ENCODE peak calls at places on chromosomes 4 and X, in four cellular contexts. One of them, this sample, is unnamed.

GRCh38 chrX:110183314-110183713 is 134.6 kb downstream of the AMMECR1 start:
- DNase-seq in CD4-positive, alpha-beta memory T cell: no peak
- DNase-seq in colonic mucosa: no peak
- DNase-seq in GM23338: no peak
- DNase-seq in this sample: no peak

GRCh38 chr4:168631241-168632151 is 134.6 kb downstream of the PALLD start:
- DNase-seq in colonic mucosa: peak; percentile 70
- DNase-seq in CD4-positive, alpha-beta memory T cell: no peak
- DNase-seq in GM23338: peak; percentile 87
- DNase-seq in this sample: peak; percentile 60

GRCh38 chr4:181848357-181848756 is 394.8 kb upstream of the TENM3 start:
- DNase-seq in GM23338: no peak
- DNase-seq in CD4-positive, alpha-beta memory T cell: no peak
- DNase-seq in colonic mucosa: no peak
- DNase-seq in this sample: no peak

GRCh38 chrX:131987252-131987651 is 35.9 kb upstream of the STK26 start:
- DNase-seq in colonic mucosa: no peak
- DNase-seq in CD4-positive, alpha-beta memory T cell: peak; percentile 71
- DNase-seq in GM23338: no peak
- DNase-seq in this sample: no peak

GRCh38 chr4:42331040-42331439 is 66.2 kb upstream of the SHISA3 start:
- DNase-seq in GM23338: no peak
- DNase-seq in CD4-positive, alpha-beta memory T cell: no peak
- DNase-seq in colonic mucosa: no peak
- DNase-seq in this sample: no peak

GRCh38 chr4:8285976-8286718 is 16.6 kb downstream of the HTRA3 start:
- DNase-seq in GM23338: no peak
- DNase-seq in colonic mucosa: no peak
- DNase-seq in CD4-positive, alpha-beta memory T cell: no peak
- DNase-seq in this sample: no peak

GRCh38 chr4:40486534-40486933 is 143.1 kb downstream of the RBM47 start:
- DNase-seq in colonic mucosa: no peak
- DNase-seq in CD4-positive, alpha-beta memory T cell: no peak
- DNase-seq in GM23338: no peak
- DNase-seq in this sample: no peak

GRCh38 chrX:135114392-135114791 is 5.9 kb downstream of the ETDB start:
- DNase-seq in GM23338: no peak
- DNase-seq in CD4-positive, alpha-beta memory T cell: no peak
- DNase-seq in colonic mucosa: no peak
- DNase-seq in this sample: no peak

GRCh38 chr4:6087669-6088068 is 69.4 kb upstream of the C4orf50 start:
- DNase-seq in GM23338: peak; percentile 86
- DNase-seq in colonic mucosa: no peak
- DNase-seq in CD4-positive, alpha-beta memory T cell: no peak
- DNase-seq in this sample: peak; percentile 32

GRCh38 chr4:57064811-57065711 is 45.1 kb downstream of the IGFBP7 start:
- DNase-seq in colonic mucosa: no peak
- DNase-seq in CD4-positive, alpha-beta memory T cell: no peak
- DNase-seq in GM23338: no peak
- DNase-seq in this sample: peak; percentile 94

GRCh38 chr4:59704621-59705020 is 1495.5 kb upstream of the ADGRL3 start:
- DNase-seq in GM23338: no peak
- DNase-seq in CD4-positive, alpha-beta memory T cell: no peak
- DNase-seq in colonic mucosa: no peak
- DNase-seq in this sample: no peak

GRCh38 chr4:60042941-60043340 is 1157.2 kb upstream of the ADGRL3 start:
- DNase-seq in CD4-positive, alpha-beta memory T cell: no peak
- DNase-seq in GM23338: no peak
- DNase-seq in colonic mucosa: no peak
- DNase-seq in this sample: peak; percentile 24

GRCh38 chr4:73735231-73735630 is 5.1 kb upstream of the CXCL8 start:
- DNase-seq in GM23338: no peak
- DNase-seq in CD4-positive, alpha-beta memory T cell: no peak
- DNase-seq in colonic mucosa: no peak
- DNase-seq in this sample: no peak

GRCh38 chrX:12249997-12250396 is 111.7 kb downstream of the FRMPD4 start:
- DNase-seq in CD4-positive, alpha-beta memory T cell: no peak
- DNase-seq in colonic mucosa: no peak
- DNase-seq in GM23338: no peak
- DNase-seq in this sample: peak; percentile 12

GRCh38 chr4:186699881-186700397 is 23.7 kb downstream of the FAT1 start:
- DNase-seq in CD4-positive, alpha-beta memory T cell: no peak
- DNase-seq in GM23338: no peak
- DNase-seq in colonic mucosa: no peak
- DNase-seq in this sample: no peak

GRCh38 chr4:40621592-40622512 is 7.8 kb downstream of the RBM47 start:
- DNase-seq in CD4-positive, alpha-beta memory T cell: no peak
- DNase-seq in GM23338: peak; percentile 72
- DNase-seq in colonic mucosa: peak; percentile 63
- DNase-seq in this sample: peak; percentile 87

GRCh38 chr4:47469951-47470350 is 6.4 kb upstream of the COMMD8 start:
- DNase-seq in GM23338: no peak
- DNase-seq in colonic mucosa: no peak
- DNase-seq in CD4-positive, alpha-beta memory T cell: no peak
- DNase-seq in this sample: no peak

GRCh38 chr4:82868572-82868971 is 22.4 kb downstream of the SEC31A start:
- DNase-seq in CD4-positive, alpha-beta memory T cell: no peak
- DNase-seq in colonic mucosa: no peak
- DNase-seq in GM23338: no peak
- DNase-seq in this sample: no peak

GRCh38 chrX:129748265-129748664 is 9.5 kb downstream of the XPNPEP2 start:
- DNase-seq in colonic mucosa: no peak
- DNase-seq in CD4-positive, alpha-beta memory T cell: no peak
- DNase-seq in GM23338: no peak
- DNase-seq in this sample: no peak

GRCh38 chrX:65932173-65933084 is 107.5 kb downstream of the VSIG4 start:
- DNase-seq in GM23338: peak; percentile 8
- DNase-seq in colonic mucosa: peak; percentile 42
- DNase-seq in CD4-positive, alpha-beta memory T cell: no peak
- DNase-seq in this sample: no peak

GRCh38 chr4:71833175-71833900 is 49.5 kb upstream of the GC start:
- DNase-seq in CD4-positive, alpha-beta memory T cell: no peak
- DNase-seq in GM23338: no peak
- DNase-seq in colonic mucosa: peak; percentile 64
- DNase-seq in this sample: no peak

GRCh38 chrX:38129366-38129765 is 91.3 kb downstream of the SRPX start:
- DNase-seq in colonic mucosa: no peak
- DNase-seq in CD4-positive, alpha-beta memory T cell: no peak
- DNase-seq in GM23338: no peak
- DNase-seq in this sample: no peak

GRCh38 chr4:121822796-121823504 is 733 bp downstream of the CCNA2 start:
- DNase-seq in colonic mucosa: peak; percentile 43
- DNase-seq in GM23338: peak; percentile 40
- DNase-seq in CD4-positive, alpha-beta memory T cell: peak; percentile 37
- DNase-seq in this sample: peak; percentile 24

GRCh38 chrX:8366491-8366890 is 98.1 kb upstream of the VCX3B start:
- DNase-seq in GM23338: no peak
- DNase-seq in colonic mucosa: no peak
- DNase-seq in CD4-positive, alpha-beta memory T cell: no peak
- DNase-seq in this sample: no peak

GRCh38 chr4:3676907-3677495 is 89.2 kb upstream of the ADRA2C start:
- DNase-seq in GM23338: no peak
- DNase-seq in colonic mucosa: no peak
- DNase-seq in CD4-positive, alpha-beta memory T cell: no peak
- DNase-seq in this sample: no peak

GRCh38 chr4:73620115-73620792 is at the start of gene RASSF6:
- DNase-seq in colonic mucosa: peak; percentile 90
- DNase-seq in CD4-positive, alpha-beta memory T cell: no peak
- DNase-seq in GM23338: peak; percentile 90
- DNase-seq in this sample: no peak

DNA sequence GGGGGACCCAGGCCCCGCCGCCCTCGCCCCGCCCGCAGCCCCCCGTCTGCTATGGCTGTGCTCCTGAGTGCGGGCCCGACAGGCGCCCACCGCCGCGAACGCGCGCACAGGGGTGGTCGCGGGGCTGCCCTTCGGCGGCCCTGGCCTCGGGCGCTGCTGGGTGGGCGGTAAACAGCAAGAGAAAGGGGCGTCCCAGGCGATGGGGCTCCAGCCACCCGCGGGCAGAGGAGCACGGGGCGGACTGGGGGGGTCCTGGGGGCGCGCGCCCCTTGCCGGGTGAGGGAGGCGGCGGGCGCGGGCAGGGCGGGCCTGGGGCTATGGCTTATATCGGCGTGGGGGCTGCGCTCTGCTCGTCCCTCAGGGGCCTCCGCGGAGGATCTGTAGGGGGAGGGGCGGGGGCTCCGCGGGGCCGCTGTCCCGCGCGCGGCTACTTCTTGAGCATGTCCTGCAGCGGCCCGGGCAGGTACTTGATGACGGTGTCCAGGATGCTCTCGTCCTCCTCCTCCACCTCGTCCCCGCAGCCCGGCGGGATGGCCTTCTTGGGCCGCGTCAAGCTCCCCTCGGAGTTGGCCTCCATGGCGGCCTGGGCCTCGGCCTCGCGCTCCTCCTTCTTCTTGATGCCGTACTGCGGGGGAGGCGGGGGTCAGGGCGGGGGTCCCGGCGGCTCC is 39.7 kb downstream of the CPLX1 start:
- DNase-seq in GM23338: peak; percentile 60
- DNase-seq in CD4-positive, alpha-beta memory T cell: no peak
- DNase-seq in colonic mucosa: peak; percentile 26
- DNase-seq in this sample: no peak
- H3K27ac ChIP-seq in GM23338: no peak overlapping the region
- H3K27ac ChIP-seq in CD4-positive, alpha-beta memory T cell: no peak overlapping the region
- H3K27ac ChIP-seq in colonic mucosa: no peak overlapping the region
- H3K27ac ChIP-seq in this sample: no peak overlapping the region

DNA sequence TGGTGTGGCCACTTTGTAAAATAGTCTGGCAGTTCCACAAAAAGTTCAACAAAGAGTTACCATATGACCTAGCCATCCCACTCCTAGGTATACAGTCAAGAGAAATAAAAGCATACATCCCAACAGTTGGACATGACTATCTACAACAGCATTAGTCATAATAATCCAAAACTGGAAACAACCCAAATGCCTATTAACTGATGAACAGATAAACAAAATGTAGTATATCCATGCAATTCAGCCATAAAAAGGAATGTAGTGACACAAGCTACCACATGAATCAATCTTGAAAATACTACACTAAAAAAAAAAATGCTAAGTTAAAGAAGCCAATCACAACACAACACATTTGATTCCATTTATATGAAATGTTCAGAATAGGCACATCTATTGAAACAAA is 16.1 kb downstream of the MED14 start:
- DNase-seq in CD4-positive, alpha-beta memory T cell: no peak
- DNase-seq in GM23338: no peak
- DNase-seq in colonic mucosa: no peak
- DNase-seq in this sample: no peak
- H3K36me3 ChIP-seq in CD4-positive, alpha-beta memory T cell: no peaks in the 10 kb centered on the region
- H3K36me3 ChIP-seq in GM23338: peaks cover 6% of the 10 kb centered on the region
- H3K36me3 ChIP-seq in colonic mucosa: no peaks in the 10 kb centered on the region
- H3K36me3 ChIP-seq in this sample: no peaks in the 10 kb centered on the region

GRCh38 chr4:184284336-184284690 is 66.6 kb upstream of the ENPP6 start:
- DNase-seq in CD4-positive, alpha-beta memory T cell: no peak
- DNase-seq in colonic mucosa: no peak
- DNase-seq in GM23338: no peak
- DNase-seq in this sample: no peak
- H3K27ac ChIP-seq in CD4-positive, alpha-beta memory T cell: no peak overlapping the region
- H3K27ac ChIP-seq in colonic mucosa: no peak overlapping the region
- H3K27ac ChIP-seq in GM23338: no peak overlapping the region
- H3K27ac ChIP-seq in this sample: no peak overlapping the region

DNA sequence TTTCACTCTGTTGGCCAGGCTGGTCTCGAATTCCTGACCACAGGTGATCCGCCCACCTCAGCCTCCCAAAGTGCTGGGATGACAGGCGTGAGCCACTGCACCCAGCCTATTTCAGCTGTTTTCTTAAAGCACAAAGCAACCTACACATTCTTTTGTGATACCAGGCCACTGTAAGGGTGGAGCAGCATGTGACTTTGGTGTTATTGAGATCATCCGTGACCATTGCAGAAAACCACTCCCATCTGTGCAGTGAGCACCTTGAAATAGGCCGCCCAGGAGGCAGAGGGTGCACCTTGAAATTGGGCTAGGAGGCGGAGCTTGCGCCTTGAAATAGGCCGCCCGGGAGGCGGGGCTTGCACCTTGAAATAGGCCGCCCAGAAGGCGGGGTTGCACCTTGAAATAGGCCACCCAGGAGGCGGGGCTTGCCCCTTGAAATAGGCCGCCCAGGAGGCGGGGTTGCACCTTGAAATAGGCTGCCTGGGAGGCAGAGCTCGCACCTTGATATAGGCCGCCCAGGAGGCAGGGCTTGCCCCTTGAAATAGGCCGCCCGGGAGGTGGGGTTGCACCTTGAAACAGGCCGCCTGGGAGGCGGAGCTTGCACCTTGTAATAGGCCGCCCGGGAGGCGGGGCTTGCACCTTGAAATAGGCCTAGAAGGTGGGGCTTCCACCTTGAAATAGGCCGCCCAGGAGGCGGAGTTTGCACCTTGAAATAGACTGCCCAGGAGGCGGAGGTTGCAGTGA is 9.0 kb upstream of the SLC25A6 start:
- DNase-seq in CD4-positive, alpha-beta memory T cell: no peak
- DNase-seq in GM23338: peak; percentile 94
- DNase-seq in colonic mucosa: no peak
- DNase-seq in this sample: no peak
- H3K36me3 ChIP-seq in CD4-positive, alpha-beta memory T cell: peaks cover 28% of the 10 kb centered on the region
- H3K36me3 ChIP-seq in GM23338: peaks cover 24% of the 10 kb centered on the region
- H3K36me3 ChIP-seq in colonic mucosa: no peaks in the 10 kb centered on the region
- H3K36me3 ChIP-seq in this sample: peaks cover 38% of the 10 kb centered on the region

GRCh38 chrX:123489011-123489410 is 243.8 kb downstream of the THOC2 start:
- DNase-seq in colonic mucosa: no peak
- DNase-seq in CD4-positive, alpha-beta memory T cell: no peak
- DNase-seq in GM23338: no peak
- DNase-seq in this sample: no peak

GRCh38 chrX:123487226-123487625 is 245.6 kb downstream of the THOC2 start:
- DNase-seq in colonic mucosa: no peak
- DNase-seq in GM23338: no peak
- DNase-seq in CD4-positive, alpha-beta memory T cell: no peak
- DNase-seq in this sample: no peak

GRCh38 chrX:123481908-123482873 is 250.7 kb downstream of the THOC2 start:
- DNase-seq in CD4-positive, alpha-beta memory T cell: no peak
- DNase-seq in colonic mucosa: no peak
- DNase-seq in GM23338: peak; percentile 35
- DNase-seq in this sample: no peak

GRCh38 chrX:123487674-123488073 is 245.2 kb downstream of the THOC2 start:
- DNase-seq in colonic mucosa: no peak
- DNase-seq in GM23338: no peak
- DNase-seq in CD4-positive, alpha-beta memory T cell: no peak
- DNase-seq in this sample: no peak
- H3K27ac ChIP-seq in colonic mucosa: no peak overlapping the region
- H3K27ac ChIP-seq in GM23338: no peak overlapping the region
- H3K27ac ChIP-seq in CD4-positive, alpha-beta memory T cell: no peak overlapping the region
- H3K27ac ChIP-seq in this sample: no peak overlapping the region